ENCODE peak calls at places on chromosomes 2 and 18, in seven cellular contexts. R, K, A, B, H, G and D are unnamed samples.

GRCh38 chr2:206250041-206250897 is 24.2 kb upstream of the ZDBF2 start:
- DNase-seq in R (peak), K (peak), A (peak), B (no peak), H (peak), G (no peak), D (peak)

GRCh38 chr2:130756041-130756720 is 841 bp downstream of the AMER3 start:
- DNase-seq in R (peak), K (peak), A (no peak), B (peak), H (no peak), G (peak), D (no peak)

GRCh38 chr2:236614566-236614965 is 44.9 kb downstream of the ACKR3 start:
- DNase-seq in R (no peak), K (no peak), A (no peak), B (no peak), H (no peak), G (no peak), D (no peak)

GRCh38 chr2:67641709-67642397 is 244.7 kb downstream of the ETAA1 start:
- DNase-seq in R (no peak), K (no peak), A (peak), B (no peak), H (no peak), G (no peak), D (no peak)

GRCh38 chr2:42568431-42569115 is at the start of gene MTA3:
- DNase-seq in R (peak), K (peak), A (no peak), B (peak), H (peak), G (peak), D (peak)

GRCh38 chr2:207045531-207045930 is 106.2 kb downstream of the CPO start:
- DNase-seq in R (no peak), K (no peak), A (peak), B (no peak), H (no peak), G (no peak), D (no peak)

GRCh38 chr18:23684515-23685197 is 4.6 kb upstream of the LAMA3 start:
- DNase-seq in R (no peak), K (no peak), A (no peak), B (no peak), H (no peak), G (no peak), D (no peak)

GRCh38 chr2:29039718-29040480 is 34.4 kb downstream of the PCARE start:
- DNase-seq in R (no peak), K (no peak), A (no peak), B (no peak), H (no peak), G (no peak), D (no peak)

GRCh38 chr18:31354990-31355389 is 21.6 kb upstream of the DSG4 start:
- DNase-seq in R (no peak), K (no peak), A (no peak), B (no peak), H (no peak), G (no peak), D (no peak)

GRCh38 chr18:79523738-79524180 is 128.0 kb downstream of the NFATC1 start:
- DNase-seq in R (no peak), K (no peak), A (no peak), B (no peak), H (no peak), G (no peak), D (no peak)

GRCh38 chr18:61750840-61751668 is 141.8 kb downstream of the RNF152 start:
- DNase-seq in R (no peak), K (no peak), A (no peak), B (no peak), H (no peak), G (no peak), D (no peak)

GRCh38 chr2:27652790-27653189 is 10.6 kb downstream of the SUPT7L start:
- DNase-seq in R (no peak), K (no peak), A (no peak), B (no peak), H (no peak), G (no peak), D (no peak)

GRCh38 chr2:176535480-176536113 is 266.4 kb downstream of the MTX2 start:
- DNase-seq in R (no peak), K (no peak), A (no peak), B (no peak), H (no peak), G (no peak), D (no peak)

GRCh38 chr2:53880756-53881155 is 21.0 kb upstream of the GPR75 start:
- DNase-seq in R (no peak), K (no peak), A (peak), B (no peak), H (no peak), G (no peak), D (no peak)

GRCh38 chr18:12460874-12461273 is 53.1 kb downstream of the PRELID3A start:
- DNase-seq in R (no peak), K (no peak), A (peak), B (no peak), H (no peak), G (no peak), D (peak)

GRCh38 chr2:241007880-241008710 is 9.7 kb downstream of the SNED1 start:
- DNase-seq in R (peak), K (no peak), A (no peak), B (no peak), H (no peak), G (no peak), D (no peak)

GRCh38 chr2:14422426-14422825 is 210.1 kb upstream of the LRATD1 start:
- DNase-seq in R (no peak), K (no peak), A (no peak), B (no peak), H (peak), G (no peak), D (no peak)

GRCh38 chr2:85717308-85718005 is 23.3 kb downstream of the GNLY start:
- DNase-seq in R (no peak), K (no peak), A (peak), B (peak), H (no peak), G (no peak), D (no peak)

GRCh38 chr2:173766537-173767289 is 198.5 kb downstream of the SP3 start:
- DNase-seq in R (no peak), K (no peak), A (no peak), B (no peak), H (no peak), G (no peak), D (no peak)

GRCh38 chr2:129465045-129465444 is 514.4 kb upstream of the RAB6C start:
- DNase-seq in R (no peak), K (no peak), A (no peak), B (no peak), H (no peak), G (no peak), D (no peak)

GRCh38 chr2:160666019-160666676 is 172.5 kb upstream of the RBMS1 start:
- DNase-seq in R (no peak), K (no peak), A (peak), B (no peak), H (no peak), G (no peak), D (peak)

GRCh38 chr2:162560291-162560690 is 216.4 kb downstream of the GCA start:
- DNase-seq in R (no peak), K (no peak), A (no peak), B (no peak), H (no peak), G (no peak), D (no peak)

GRCh38 chr2:226583715-226584114 is 215.9 kb downstream of the IRS1 start:
- DNase-seq in R (no peak), K (peak), A (peak), B (no peak), H (no peak), G (no peak), D (peak)

GRCh38 chr2:85577386-85578242 is at the start of gene VAMP8:
- DNase-seq in R (peak), K (peak), A (no peak), B (no peak), H (peak), G (peak), D (peak)

GRCh38 chr2:38421274-38422056 is 44.4 kb upstream of the ATL2 start:
- DNase-seq in R (no peak), K (no peak), A (no peak), B (no peak), H (no peak), G (no peak), D (no peak)

GRCh38 chr2:217415316-217415715 is 555.5 kb upstream of the TNP1 start:
- DNase-seq in R (no peak), K (no peak), A (no peak), B (no peak), H (no peak), G (no peak), D (no peak)

GRCh38 chr2:213010106-213010779 is 141.2 kb downstream of the IKZF2 start:
- DNase-seq in R (no peak), K (no peak), A (no peak), B (no peak), H (peak), G (no peak), D (no peak)

GRCh38 chr2:133414486-133415209 is 153.6 kb downstream of the NCKAP5 start:
- DNase-seq in R (no peak), K (no peak), A (peak), B (no peak), H (no peak), G (no peak), D (no peak)

GRCh38 chr18:48412339-48412929 is 3.3 kb upstream of the ZBTB7C start:
- DNase-seq in R (peak), K (peak), A (no peak), B (no peak), H (peak), G (no peak), D (peak)

GRCh38 chr2:888906-889566 is 61.6 kb upstream of the SNTG2 start:
- DNase-seq in R (peak), K (no peak), A (no peak), B (no peak), H (no peak), G (no peak), D (no peak)

GRCh38 chr2:47904903-47905453 is 1.3 kb downstream of the FBXO11 start:
- DNase-seq in R (no peak), K (peak), A (no peak), B (peak), H (no peak), G (no peak), D (no peak)

GRCh38 chr2:47906261-47907096 is at the start of gene FBXO11:
- DNase-seq in R (peak), K (peak), A (peak), B (peak), H (peak), G (peak), D (peak)

GRCh38 chr2:47905454-47906260 is 641 bp downstream of the FBXO11 start:
- DNase-seq in R (peak), K (peak), A (peak), B (peak), H (peak), G (no peak), D (peak)

GRCh38 chr2:47907097-47907781 is 941 bp upstream of the FBXO11 start:
- DNase-seq in R (no peak), K (peak), A (no peak), B (no peak), H (peak), G (no peak), D (peak)

GRCh38 chr2:47908682-47909081 is 2.4 kb upstream of the FBXO11 start:
- DNase-seq in R (no peak), K (no peak), A (no peak), B (no peak), H (peak), G (no peak), D (no peak)
- H2AK5ac ChIP-seq in R (no peak), K (no peak), A (no peak), B (no peak), H (no peak), G (no peak), D (no peak)

DNA sequence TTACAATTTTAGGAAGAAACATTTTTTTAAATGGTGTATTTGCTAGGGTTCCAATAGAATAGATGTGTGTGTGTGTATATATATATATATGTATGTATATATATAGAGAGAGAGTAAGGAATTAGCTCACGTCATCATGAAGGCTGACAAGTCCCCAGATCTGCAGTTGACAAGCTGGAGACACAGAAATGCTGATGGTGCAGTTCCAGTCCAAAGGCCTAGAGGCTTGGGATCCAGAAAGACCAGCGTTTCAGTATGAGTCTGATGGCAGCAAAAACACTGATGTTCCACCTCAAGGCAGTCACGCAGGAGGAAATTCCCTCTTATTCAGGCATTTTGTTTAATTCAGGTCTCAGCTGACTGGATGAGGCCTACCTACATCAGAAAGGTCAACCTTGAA is 386.8 kb downstream of the PTH2R start:
- DNase-seq in R (no peak), K (no peak), A (no peak), B (no peak), H (no peak), G (no peak), D (no peak)
- H2AK5ac ChIP-seq in R (no peak), K (no peak), A (no peak), B (no peak), H (no peak), G (no peak), D (no peak)

DNA sequence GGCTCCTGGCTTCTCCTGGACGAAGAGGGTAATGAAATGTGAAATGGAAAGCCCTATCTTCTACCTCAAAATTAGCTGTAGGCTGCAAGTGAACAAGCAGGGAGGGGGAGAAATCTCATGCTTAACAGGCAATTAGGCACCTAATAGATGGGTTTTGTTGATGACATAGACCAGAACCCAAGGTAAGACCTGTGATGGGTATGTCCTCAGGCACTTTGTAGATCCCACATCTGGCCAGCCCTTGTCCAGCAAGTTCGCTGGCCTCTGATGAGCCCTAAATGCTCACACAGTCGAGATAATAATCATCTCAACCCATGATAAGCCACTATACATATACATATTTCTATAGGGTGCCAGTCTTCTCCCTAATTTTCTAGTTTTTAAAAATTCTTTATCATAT is 82.6 kb downstream of the MARCO start:
- DNase-seq in R (no peak), K (no peak), A (no peak), B (no peak), H (no peak), G (no peak), D (no peak)
- H2AK5ac ChIP-seq in R (no peak), K (no peak), A (no peak), B (no peak), H (no peak), G (no peak), D (no peak)

DNA sequence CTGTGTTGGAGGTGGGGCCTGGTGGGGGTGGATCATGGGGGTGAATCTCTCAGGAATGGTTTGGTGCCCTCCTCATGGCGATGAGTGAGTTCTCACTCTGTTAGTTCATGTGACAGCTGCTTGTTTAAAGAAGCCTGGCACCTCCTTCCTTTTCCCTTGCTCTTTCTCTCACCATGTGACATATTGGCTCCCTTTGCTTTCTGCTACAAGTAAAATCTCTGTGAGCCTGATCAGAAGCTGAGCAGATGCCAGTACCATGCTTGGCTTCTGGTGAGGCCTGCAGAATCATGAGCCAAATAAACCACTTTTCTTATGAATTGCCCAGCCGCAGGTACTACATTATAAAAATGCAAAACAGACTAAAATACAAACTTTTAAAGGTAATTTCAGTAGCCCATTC is 73.4 kb upstream of the TEX51 start:
- DNase-seq in R (no peak), K (no peak), A (no peak), B (no peak), H (no peak), G (no peak), D (no peak)
- H2AK5ac ChIP-seq in R (no peak), K (no peak), A (no peak), B (no peak), H (no peak), G (no peak), D (no peak)

GRCh38 chr2:238573916-238574315 is 147.2 kb downstream of the ASB1 start:
- DNase-seq in R (no peak), K (no peak), A (no peak), B (no peak), H (no peak), G (no peak), D (no peak)

GRCh38 chr2:238578256-238578655 is 151.5 kb downstream of the ASB1 start:
- DNase-seq in R (peak), K (no peak), A (no peak), B (no peak), H (no peak), G (no peak), D (no peak)

GRCh38 chr2:238574490-238575271 is 148.0 kb downstream of the ASB1 start:
- DNase-seq in R (no peak), K (no peak), A (no peak), B (no peak), H (no peak), G (no peak), D (no peak)

GRCh38 chr2:238573065-238573778 is 146.5 kb downstream of the ASB1 start:
- DNase-seq in R (peak), K (peak), A (no peak), B (no peak), H (no peak), G (peak), D (no peak)

GRCh38 chr2:238576674-238577073 is 149.9 kb downstream of the ASB1 start:
- DNase-seq in R (no peak), K (no peak), A (no peak), B (no peak), H (no peak), G (no peak), D (no peak)
- H2AK5ac ChIP-seq in R (no peak), K (no peak), A (no peak), B (no peak), H (no peak), G (no peak), D (no peak)

GRCh38 chr2:222745836-222746559 is 74.5 kb downstream of the MOGAT1 start:
- DNase-seq in R (no peak), K (no peak), A (peak), B (no peak), H (no peak), G (no peak), D (peak)
- H2AK5ac ChIP-seq in R (no peak), K (no peak), A (peak), B (no peak), H (no peak), G (no peak), D (no peak)

GRCh38 chr18:73835656-73836055 is 312.0 kb downstream of the FBXO15 start:
- DNase-seq in R (no peak), K (no peak), A (peak), B (no peak), H (no peak), G (no peak), D (peak)
- H2AK5ac ChIP-seq in R (no peak), K (no peak), A (no peak), B (no peak), H (no peak), G (no peak), D (no peak)

DNA sequence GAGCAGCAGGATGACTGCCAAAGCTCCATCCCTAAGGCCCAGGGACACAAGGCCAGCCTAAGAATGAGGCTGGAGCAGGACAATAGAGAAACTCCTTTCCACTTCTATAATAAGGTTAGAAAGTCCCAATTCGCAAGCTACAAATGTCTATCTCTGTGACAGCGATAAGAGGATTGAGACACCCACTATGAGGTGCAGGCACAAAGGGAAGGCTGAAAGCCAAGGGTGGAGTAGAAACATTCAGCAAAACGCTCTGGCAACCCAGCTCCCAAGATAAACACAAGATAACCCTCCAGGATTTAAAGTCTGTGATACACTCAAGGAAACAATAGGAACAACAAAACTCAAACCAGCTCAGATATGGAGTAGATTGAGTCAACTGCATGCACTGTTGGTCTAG is 418.0 kb upstream of the UBE2E3 start:
- DNase-seq in R (no peak), K (peak), A (no peak), B (no peak), H (no peak), G (no peak), D (no peak)
- H2AK5ac ChIP-seq in R (no peak), K (no peak), A (no peak), B (no peak), H (no peak), G (no peak), D (no peak)